ENCODE peak calls at places on chromosomes 4 and X, in ten cellular contexts. M is NCI-H2029 treated with DMSO at 0.1 percent for 48 hours; F is lung microvascular endothelial cell; E is GM06990; U is sigmoid colon; B is endothelial cell; I is stimulated activated CD4-positive, alpha-beta T cell treated with anti-CD3 and anti-CD28 coated beads, Interleukin-1b, Interleukin-23, amount 100 ng/mL, for 24 hours; J is glutamatergic neuron; W is AG08395; T is HTR-8/SVneo. O is an unnamed sample.

GRCh38 chr4:132651193-132651592 is 497.9 kb upstream of the PCDH10 start:
- DNase-seq in I (no peak), F (no peak), E (no peak), U (no peak), T (no peak), B (no peak), M (no peak), J (no peak), W (no peak), O (no peak)

GRCh38 chr4:123632646-123633045 is 236.1 kb downstream of the SPRY1 start:
- DNase-seq in I (no peak), T (no peak), J (no peak), U (no peak), F (no peak), W (no peak), M (no peak), B (no peak), E (no peak), O (no peak)

GRCh38 chrX:147776988-147777387 is 134.7 kb upstream of the FMR1 start:
- DNase-seq in I (no peak), E (no peak), B (no peak), W (no peak), M (no peak), F (no peak), U (no peak), T (no peak), J (no peak), O (no peak)

GRCh38 chr4:144343143-144343755 is 202.7 kb upstream of the GYPA start:
- DNase-seq in T (no peak), I (no peak), M (no peak), B (no peak), J (no peak), F (no peak), W (no peak), E (peak; percentile 25), U (no peak), O (no peak)

GRCh38 chr4:22191565-22192301 is 243.2 kb upstream of the KCNIP4 start:
- DNase-seq in M (no peak), J (peak; percentile 15), B (no peak), U (no peak), W (no peak), F (no peak), I (no peak), E (no peak), T (no peak), O (no peak)

GRCh38 chrX:104670051-104670450 is 104.1 kb downstream of the IL1RAPL2 start:
- DNase-seq in F (no peak), E (no peak), T (no peak), I (no peak), M (no peak), W (no peak), U (no peak), B (no peak), J (no peak), O (no peak)

GRCh38 chr4:108045687-108046024 is 56.0 kb downstream of the HADH start:
- DNase-seq in I (no peak), T (no peak), U (no peak), F (no peak), M (peak; percentile 47), W (no peak), J (no peak), E (no peak), B (no peak), O (no peak)

GRCh38 chrX:23790147-23790497 is 7.1 kb downstream of the SAT1 start:
- DNase-seq in T (no peak), J (no peak), W (no peak), E (no peak), B (no peak), M (no peak), U (no peak), I (no peak), F (no peak), O (no peak)

GRCh38 chrX:153909024-153909979 is 4.8 kb downstream of the AVPR2 start:
- DNase-seq in T (no peak), E (no peak), F (no peak), J (peak; percentile 60), I (no peak), U (peak; percentile 61), W (no peak), B (no peak), M (no peak), O (no peak)

GRCh38 chrX:131854586-131854985 is 168.5 kb upstream of the STK26 start:
- DNase-seq in M (no peak), T (no peak), W (no peak), B (no peak), J (no peak), U (no peak), F (peak; percentile 13), E (no peak), I (no peak), O (no peak)

GRCh38 chr4:183118585-183118984 is 19.5 kb downstream of the WWC2 start:
- DNase-seq in T (peak; percentile 83), B (no peak), U (no peak), J (no peak), E (no peak), W (peak; percentile 91), I (no peak), F (peak; percentile 71), M (no peak), O (no peak)

GRCh38 chr4:6228158-6229067 is 28.1 kb upstream of the JAKMIP1 start:
- DNase-seq in U (peak; percentile 44), M (no peak), W (no peak), T (no peak), J (no peak), F (no peak), B (no peak), E (no peak), I (no peak), O (no peak)

GRCh38 chr4:39569209-39569608 is 42.0 kb upstream of the UGDH start:
- DNase-seq in T (no peak), U (no peak), I (no peak), W (no peak), E (no peak), B (no peak), M (no peak), J (no peak), F (no peak), O (no peak)

GRCh38 chr4:40316782-40317635 is 18.1 kb upstream of the CHRNA9 start:
- DNase-seq in U (peak; percentile 73), F (peak; percentile 95), I (no peak), M (no peak), J (peak; percentile 46), W (peak; percentile 74), E (peak; percentile 59), T (peak; percentile 64), B (peak; percentile 62), O (peak; percentile 53)

GRCh38 chrX:46547857-46548256 is 2.6 kb upstream of the ZNF674 start:
- DNase-seq in J (no peak), F (peak; percentile 77), T (no peak), B (no peak), E (no peak), M (no peak), W (peak; percentile 22), I (no peak), U (no peak), O (no peak)

GRCh38 chr4:101806914-101807313 is 16.4 kb downstream of the BANK1 start:
- DNase-seq in T (no peak), F (no peak), E (peak; percentile 71), I (no peak), W (no peak), U (no peak), J (no peak), B (no peak), M (no peak), O (no peak)

GRCh38 chr4:7340553-7341433 is 93.9 kb downstream of the PSAPL1 start:
- DNase-seq in T (no peak), B (no peak), F (no peak), I (no peak), U (no peak), W (no peak), J (no peak), M (no peak), E (no peak), O (no peak)

GRCh38 chr4:148514581-148514980 is 72.4 kb upstream of the NR3C2 start:
- DNase-seq in J (no peak), U (no peak), B (no peak), F (peak; percentile 68), W (no peak), T (no peak), M (no peak), E (no peak), I (no peak), O (no peak)

GRCh38 chr4:37453361-37454262 is 209.1 kb downstream of the NWD2 start:
- DNase-seq in B (peak; percentile 73), U (peak; percentile 65), F (peak; percentile 46), M (no peak), E (peak; percentile 15), I (peak; percentile 1), W (peak; percentile 19), T (peak; percentile 9), J (peak; percentile 79), O (peak; percentile 57)

GRCh38 chr4:10619220-10619619 is 65.3 kb downstream of the CLNK start:
- DNase-seq in U (no peak), F (peak; percentile 52), W (no peak), J (no peak), M (peak; percentile 98), T (no peak), E (no peak), I (no peak), B (no peak), O (no peak)

GRCh38 chr4:149161247-149161646 is 654.4 kb downstream of the IQCM start:
- DNase-seq in U (no peak), J (no peak), B (no peak), M (no peak), W (peak; percentile 72), T (no peak), F (peak; percentile 9), I (no peak), E (no peak), O (no peak)

GRCh38 chr4:7652451-7652871 is 217.7 kb upstream of the PSAPL1 start:
- DNase-seq in J (no peak), M (no peak), I (no peak), B (no peak), E (no peak), U (no peak), T (no peak), F (no peak), W (no peak), O (no peak)

GRCh38 chr4:175884048-175884447 is 72.0 kb upstream of the GPM6A start:
- DNase-seq in U (no peak), T (peak; percentile 20), M (no peak), E (no peak), W (no peak), J (no peak), F (no peak), B (no peak), I (no peak), O (no peak)

GRCh38 chrX:22376369-22376768 is 103.7 kb downstream of the CBLL2 start:
- DNase-seq in I (no peak), B (no peak), M (no peak), U (no peak), E (no peak), W (no peak), F (no peak), J (no peak), T (no peak), O (no peak)

GRCh38 chr4:36312511-36312910 is 31.1 kb downstream of the DTHD1 start:
- DNase-seq in F (no peak), W (no peak), J (no peak), U (no peak), E (no peak), B (no peak), M (no peak), I (no peak), T (no peak), O (no peak)

GRCh38 chr4:22597471-22597870 is 81.6 kb upstream of the ADGRA3 start:
- DNase-seq in F (no peak), W (no peak), B (no peak), M (no peak), E (no peak), T (no peak), I (no peak), U (no peak), J (no peak), O (no peak)

GRCh38 chrX:68658530-68658929 is 11.1 kb downstream of the STARD8 start:
- DNase-seq in I (no peak), E (no peak), W (no peak), T (no peak), M (no peak), J (peak; percentile 20), B (no peak), U (peak; percentile 74), F (no peak), O (no peak)

GRCh38 chrX:56232221-56233082 is at the start of gene KLF8:
- DNase-seq in B (peak; percentile 13), I (no peak), M (no peak), F (no peak), W (peak; percentile 29), T (no peak), U (peak; percentile 76), E (peak; percentile 34), J (peak; percentile 29), O (no peak)